ENCODE peak calls at places on chromosomes 3 and 15, in eight cellular contexts. B is heart right ventricle; J is cardiac muscle cell; A is activated T-cell treated with anti-CD3 and anti-CD28 coated beads for 4 hours; D is testis; N is left kidney; I is globus pallidus; M is stimulated activated CD4-positive, alpha-beta T cell treated with anti-CD3 and anti-CD28 coated beads, Interleukin-4, amount 100 ng/mL, for 1 hour. P is an unnamed sample.

GRCh38 chr3:171663805-171664204 is 146.5 kb downstream of the PLD1 start:
- DNase-seq in B (no peak), J (no peak), A (no peak), D (no peak), N (no peak), I (no peak), M (no peak), P (no peak)

GRCh38 chr15:66595937-66596545 is 30.2 kb upstream of the LCTL start:
- DNase-seq in B (no peak), J (no peak), A (no peak), D (no peak), N (no peak), I (no peak), M (no peak), P (no peak)

GRCh38 chr3:37800022-37800493 is 61.6 kb upstream of the CTDSPL start:
- DNase-seq in B (no peak), J (no peak), A (no peak), D (no peak), N (no peak), I (no peak), M (no peak), P (no peak)

GRCh38 chr3:12143949-12144504 is 14.7 kb downstream of the TIMP4 start:
- DNase-seq in B (peak; percentile 54), J (no peak), A (no peak), D (peak; percentile 77), N (no peak), I (no peak), M (no peak), P (no peak)

GRCh38 chr3:49553320-49553689 is 972 bp upstream of the BSN start:
- DNase-seq in B (no peak), J (no peak), A (no peak), D (no peak), N (no peak), I (no peak), M (no peak), P (peak; percentile 38)

GRCh38 chr15:69478259-69478687 is 25.7 kb downstream of the RPLP1 start:
- DNase-seq in B (peak; percentile 21), J (peak; percentile 88), A (peak; percentile 36), D (peak; percentile 75), N (peak; percentile 90), I (no peak), M (peak; percentile 62), P (peak; percentile 82)

GRCh38 chr3:73470851-73471250 is 153.9 kb downstream of the PDZRN3 start:
- DNase-seq in B (no peak), J (no peak), A (no peak), D (no peak), N (no peak), I (no peak), M (no peak), P (no peak)

GRCh38 chr3:72663429-72663828 is 184.8 kb downstream of the SHQ1 start:
- DNase-seq in B (no peak), J (no peak), A (no peak), D (no peak), N (peak; percentile 27), I (peak; percentile 97), M (no peak), P (no peak)

GRCh38 chr3:43606274-43606673 is 15.5 kb downstream of the ANO10 start:
- DNase-seq in B (no peak), J (no peak), A (no peak), D (no peak), N (no peak), I (no peak), M (no peak), P (no peak)

GRCh38 chr3:169760479-169760878 is 4.4 kb downstream of the TERC start:
- DNase-seq in B (no peak), J (no peak), A (no peak), D (no peak), N (no peak), I (no peak), M (no peak), P (no peak)

GRCh38 chr15:62896969-62897486 is 145.5 kb upstream of the TPM1 start:
- DNase-seq in B (peak; percentile 93), J (peak; percentile 50), A (no peak), D (peak; percentile 79), N (peak; percentile 66), I (peak; percentile 19), M (no peak), P (no peak)

GRCh38 chr15:31216210-31216911 is 110.3 kb upstream of the KLF13 start:
- DNase-seq in B (peak; percentile 90), J (peak; percentile 47), A (no peak), D (peak; percentile 81), N (peak; percentile 84), I (peak; percentile 54), M (peak; percentile 31), P (peak; percentile 83)

GRCh38 chr3:25582242-25582641 is 82.5 kb downstream of the TOP2B start:
- DNase-seq in B (no peak), J (peak; percentile 53), A (no peak), D (no peak), N (no peak), I (no peak), M (no peak), P (no peak)

GRCh38 chr3:128480278-128480677 is 12.7 kb downstream of the GATA2 start:
- DNase-seq in B (peak; percentile 46), J (no peak), A (no peak), D (no peak), N (no peak), I (no peak), M (no peak), P (no peak)

GRCh38 chr3:136667081-136667480 is 85.1 kb downstream of the STAG1 start:
- DNase-seq in B (no peak), J (no peak), A (no peak), D (no peak), N (no peak), I (no peak), M (no peak), P (no peak)

GRCh38 chr3:195150194-195151118 is 120.5 kb downstream of the XXYLT1 start:
- DNase-seq in B (peak; percentile 77), J (peak; percentile 82), A (no peak), D (peak; percentile 51), N (peak; percentile 56), I (peak; percentile 59), M (no peak), P (peak; percentile 69)

P was measured in activated effector memory CD4-positive, alpha-beta T cell treated with anti-CD3 and anti-CD28 coated beads, Interleukin-2, amount 50 U/mL, for 16 hours.